ENCODE peak calls at places on chromosomes 12 and 14, in five cellular contexts. One of them, this sample, is unnamed.

GRCh38 chr12:55850893-55851292 is 8.2 kb upstream of the MMP19 start:
- DNase-seq in MM.1S: no peak
- DNase-seq in PC-3: no peak
- DNase-seq in PC-9: no peak
- DNase-seq in HCT116: no peak
- DNase-seq in this sample: no peak

GRCh38 chr14:65993996-65994395 is 492.2 kb upstream of the CCDC196 start:
- DNase-seq in PC-9: no peak
- DNase-seq in HCT116: no peak
- DNase-seq in MM.1S: no peak
- DNase-seq in PC-3: no peak
- DNase-seq in this sample: no peak

GRCh38 chr12:19431407-19432308 is 7.6 kb upstream of the AEBP2 start:
- DNase-seq in HCT116: no peak
- DNase-seq in PC-3: peak; percentile 21
- DNase-seq in PC-9: peak; percentile 68
- DNase-seq in MM.1S: no peak
- DNase-seq in this sample: peak; percentile 56

GRCh38 chr14:96717116-96717515 is 80.1 kb upstream of the VRK1 start:
- DNase-seq in PC-3: no peak
- DNase-seq in HCT116: no peak
- DNase-seq in PC-9: no peak
- DNase-seq in MM.1S: no peak
- DNase-seq in this sample: no peak

GRCh38 chr14:106875503-106875902 is 1349.1 kb downstream of the TMEM121 start:
- DNase-seq in PC-9: no peak
- DNase-seq in PC-3: no peak
- DNase-seq in HCT116: no peak
- DNase-seq in MM.1S: peak; percentile 21
- DNase-seq in this sample: peak; percentile 47

GRCh38 chr12:73210574-73211204 is 938.5 kb downstream of the TRHDE start:
- DNase-seq in HCT116: no peak
- DNase-seq in PC-3: no peak
- DNase-seq in PC-9: no peak
- DNase-seq in MM.1S: no peak
- DNase-seq in this sample: no peak

GRCh38 chr14:95478818-95479217 is 37.6 kb downstream of the SYNE3 start:
- DNase-seq in PC-9: no peak
- DNase-seq in PC-3: no peak
- DNase-seq in MM.1S: no peak
- DNase-seq in HCT116: no peak
- DNase-seq in this sample: no peak

GRCh38 chr12:40727774-40728483 is 35.7 kb downstream of the CNTN1 start:
- DNase-seq in PC-3: no peak
- DNase-seq in PC-9: peak; percentile 1
- DNase-seq in MM.1S: no peak
- DNase-seq in HCT116: no peak
- DNase-seq in this sample: no peak

GRCh38 chr12:101653503-101653902 is 43.9 kb upstream of the CHPT1 start:
- DNase-seq in HCT116: no peak
- DNase-seq in PC-9: no peak
- DNase-seq in PC-3: no peak
- DNase-seq in MM.1S: no peak
- DNase-seq in this sample: no peak

GRCh38 chr12:108604208-108604941 is 6.5 kb upstream of the TMEM119 start:
- DNase-seq in HCT116: no peak
- DNase-seq in MM.1S: no peak
- DNase-seq in PC-3: no peak
- DNase-seq in PC-9: no peak
- DNase-seq in this sample: no peak

GRCh38 chr14:90628825-90629224 is 187.4 kb downstream of the TTC7B start:
- DNase-seq in PC-3: no peak
- DNase-seq in PC-9: no peak
- DNase-seq in HCT116: no peak
- DNase-seq in MM.1S: no peak
- DNase-seq in this sample: no peak

GRCh38 chr14:103070971-103071542 is 13.0 kb upstream of the LBHD2 start:
- DNase-seq in MM.1S: no peak
- DNase-seq in PC-3: no peak
- DNase-seq in PC-9: peak; percentile 60
- DNase-seq in HCT116: no peak
- DNase-seq in this sample: no peak

GRCh38 chr12:101552277-101552676 is 42.5 kb upstream of the MYBPC1 start:
- DNase-seq in MM.1S: no peak
- DNase-seq in HCT116: no peak
- DNase-seq in PC-3: peak; percentile 20
- DNase-seq in PC-9: no peak
- DNase-seq in this sample: peak; percentile 26

GRCh38 chr14:38405851-38406630 is 150.1 kb upstream of the CLEC14A start:
- DNase-seq in PC-9: no peak
- DNase-seq in PC-3: peak; percentile 20
- DNase-seq in HCT116: no peak
- DNase-seq in MM.1S: no peak
- DNase-seq in this sample: peak; percentile 74

GRCh38 chr14:36653412-36653811 is 8.2 kb upstream of the PAX9 start:
- DNase-seq in PC-3: no peak
- DNase-seq in MM.1S: no peak
- DNase-seq in HCT116: no peak
- DNase-seq in PC-9: no peak
- DNase-seq in this sample: no peak

GRCh38 chr12:43113153-43113552 is 438.9 kb downstream of the ADAMTS20 start:
- DNase-seq in PC-3: no peak
- DNase-seq in PC-9: no peak
- DNase-seq in MM.1S: no peak
- DNase-seq in HCT116: no peak
- DNase-seq in this sample: no peak

GRCh38 chr14:54784060-54784459 is 118.6 kb downstream of the GCH1 start:
- DNase-seq in PC-3: no peak
- DNase-seq in PC-9: no peak
- DNase-seq in HCT116: no peak
- DNase-seq in MM.1S: no peak
- DNase-seq in this sample: no peak

GRCh38 chr14:96079066-96079465 is 39.9 kb downstream of the C14orf132 start:
- DNase-seq in PC-3: no peak
- DNase-seq in MM.1S: no peak
- DNase-seq in PC-9: no peak
- DNase-seq in HCT116: no peak
- DNase-seq in this sample: no peak

GRCh38 chr12:40171501-40171900 is 53.3 kb upstream of the LRRK2 start:
- DNase-seq in HCT116: no peak
- DNase-seq in MM.1S: no peak
- DNase-seq in PC-3: peak; percentile 20
- DNase-seq in PC-9: no peak
- DNase-seq in this sample: no peak

GRCh38 chr12:82627799-82628198 is 58.9 kb upstream of the TMTC2 start:
- DNase-seq in PC-9: no peak
- DNase-seq in MM.1S: peak; percentile 19
- DNase-seq in PC-3: peak; percentile 67
- DNase-seq in HCT116: peak; percentile 26
- DNase-seq in this sample: peak; percentile 45

GRCh38 chr12:113174461-113175384 is 10.6 kb downstream of the DDX54 start:
- DNase-seq in HCT116: no peak
- DNase-seq in MM.1S: peak; percentile 28
- DNase-seq in PC-9: peak; percentile 75
- DNase-seq in PC-3: peak; percentile 89
- DNase-seq in this sample: peak; percentile 71

GRCh38 chr12:85277900-85278597 is 2.0 kb upstream of the ALX1 start:
- DNase-seq in PC-9: no peak
- DNase-seq in HCT116: no peak
- DNase-seq in MM.1S: no peak
- DNase-seq in PC-3: no peak
- DNase-seq in this sample: no peak

GRCh38 chr12:15712823-15713663 is 76.1 kb downstream of the EPS8 start:
- DNase-seq in MM.1S: no peak
- DNase-seq in PC-9: no peak
- DNase-seq in PC-3: no peak
- DNase-seq in HCT116: no peak
- DNase-seq in this sample: no peak

GRCh38 chr14:45246633-45247173 is 6.3 kb downstream of the MIS18BP1 start:
- DNase-seq in PC-9: no peak
- DNase-seq in HCT116: no peak
- DNase-seq in PC-3: no peak
- DNase-seq in MM.1S: no peak
- DNase-seq in this sample: no peak

GRCh38 chr12:43210437-43211197 is 341.4 kb downstream of the ADAMTS20 start:
- DNase-seq in MM.1S: peak; percentile 53
- DNase-seq in PC-3: peak; percentile 31
- DNase-seq in HCT116: no peak
- DNase-seq in PC-9: no peak
- DNase-seq in this sample: no peak

GRCh38 chr12:106025129-106025528 is 113.6 kb downstream of the NUAK1 start:
- DNase-seq in PC-3: peak; percentile 30
- DNase-seq in HCT116: no peak
- DNase-seq in PC-9: no peak
- DNase-seq in MM.1S: no peak
- DNase-seq in this sample: no peak

GRCh38 chr14:85594217-85594616 is 64.3 kb downstream of the FLRT2 start:
- DNase-seq in MM.1S: no peak
- DNase-seq in HCT116: no peak
- DNase-seq in PC-9: no peak
- DNase-seq in PC-3: no peak
- DNase-seq in this sample: no peak

GRCh38 chr12:13947237-13947945 is 34.0 kb downstream of the GRIN2B start:
- DNase-seq in PC-9: no peak
- DNase-seq in HCT116: no peak
- DNase-seq in MM.1S: no peak
- DNase-seq in PC-3: no peak
- DNase-seq in this sample: no peak

GRCh38 chr12:117027251-117028086 is 71.7 kb downstream of the TESC start:
- DNase-seq in PC-3: no peak
- DNase-seq in HCT116: no peak
- DNase-seq in PC-9: no peak
- DNase-seq in MM.1S: no peak
- DNase-seq in this sample: no peak

GRCh38 chr14:93332032-93332852 is 594 bp downstream of the BTBD7 start:
- DNase-seq in PC-3: peak; percentile 46
- DNase-seq in PC-9: peak; percentile 72
- DNase-seq in MM.1S: peak; percentile 46
- DNase-seq in HCT116: no peak
- DNase-seq in this sample: peak; percentile 31

DNA sequence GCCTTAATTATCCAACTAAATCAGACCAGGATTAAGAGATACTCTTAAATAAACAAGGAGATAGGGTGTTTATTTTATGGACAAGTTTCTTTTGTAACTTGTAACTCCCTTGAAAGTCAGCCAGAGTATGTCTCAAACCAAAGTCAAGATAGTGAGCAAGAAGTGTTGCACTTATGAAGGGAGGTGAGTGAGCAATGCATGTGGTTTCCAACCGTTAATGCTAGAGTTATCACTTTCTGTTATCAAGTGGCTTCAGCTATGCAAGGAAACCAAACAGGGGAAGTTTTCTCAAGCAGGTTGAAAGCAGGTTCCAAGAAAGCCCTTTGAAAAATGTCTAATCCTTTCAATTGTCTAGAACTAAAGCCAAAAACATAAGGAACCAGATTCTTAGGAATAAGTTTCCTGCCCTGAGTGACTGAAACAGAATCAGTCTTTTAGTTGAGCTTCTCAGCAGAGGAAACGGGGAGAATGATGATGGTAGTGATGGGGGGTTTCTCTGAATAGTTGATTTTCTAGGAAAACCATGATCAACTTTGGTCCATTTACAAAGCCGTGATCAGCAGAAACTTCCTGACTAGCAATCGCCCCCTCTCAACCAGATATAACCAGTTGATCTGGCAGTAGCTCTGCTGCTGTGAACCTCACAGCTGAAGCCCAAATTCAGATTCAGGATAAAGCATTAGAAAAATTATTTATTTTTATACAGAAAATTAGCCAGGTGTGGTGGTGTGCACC is 128.4 kb downstream of the DAD1 start:
- DNase-seq in PC-3: peak; percentile 17
- DNase-seq in MM.1S: peak; percentile 26
- DNase-seq in HCT116: no peak
- DNase-seq in PC-9: no peak
- DNase-seq in this sample: no peak
- H3K4me3 ChIP-seq in PC-3: no peak overlapping the region
- H3K4me3 ChIP-seq in MM.1S: no peak overlapping the region
- H3K4me3 ChIP-seq in HCT116: no peak overlapping the region
- H3K4me3 ChIP-seq in PC-9: no peak overlapping the region
- H3K4me3 ChIP-seq in this sample: no peak overlapping the region

GRCh38 chr12:48890657-48891418 is 25.2 kb upstream of the RND1 start:
- DNase-seq in MM.1S: peak; percentile 68
- DNase-seq in PC-3: peak; percentile 82
- DNase-seq in HCT116: peak; percentile 27
- DNase-seq in PC-9: peak; percentile 78
- DNase-seq in this sample: peak; percentile 80
- H3K9me3 ChIP-seq in MM.1S: no peaks in the 10 kb centered on the region
- H3K9me3 ChIP-seq in PC-3: no peaks in the 10 kb centered on the region
- H3K9me3 ChIP-seq in HCT116: no peaks in the 10 kb centered on the region
- H3K9me3 ChIP-seq in PC-9: no peaks in the 10 kb centered on the region
- H3K9me3 ChIP-seq in this sample: no peaks in the 10 kb centered on the region

GRCh38 chr14:50871223-50871622 is 630 bp upstream of the ABHD12B start:
- DNase-seq in PC-9: no peak
- DNase-seq in PC-3: no peak
- DNase-seq in HCT116: no peak
- DNase-seq in MM.1S: no peak
- DNase-seq in this sample: peak; percentile 12

GRCh38 chr14:50875359-50876090 is 3.7 kb downstream of the ABHD12B start:
- DNase-seq in HCT116: no peak
- DNase-seq in PC-3: no peak
- DNase-seq in PC-9: no peak
- DNase-seq in MM.1S: peak; percentile 90
- DNase-seq in this sample: no peak

GRCh38 chr14:50874842-50875241 is 3.0 kb downstream of the ABHD12B start:
- DNase-seq in PC-3: peak; percentile 57
- DNase-seq in PC-9: no peak
- DNase-seq in MM.1S: no peak
- DNase-seq in HCT116: no peak
- DNase-seq in this sample: no peak

GRCh38 chr14:50871914-50872732 is at the start of gene ABHD12B:
- DNase-seq in HCT116: no peak
- DNase-seq in PC-3: no peak
- DNase-seq in MM.1S: no peak
- DNase-seq in PC-9: no peak
- DNase-seq in this sample: no peak
- TF ChIP-seq EZH2 in HCT116: no peak
- TF ChIP-seq EZH2 in PC-3: no peak
- TF ChIP-seq EZH2 in MM.1S: no peak
- TF ChIP-seq EZH2 in PC-9: no peak
- TF ChIP-seq EZH2 in this sample: peak; percentile 51

GRCh38 chr12:57323402-57323801 is 72.4 kb upstream of the STAC3 start:
- DNase-seq in HCT116: no peak
- DNase-seq in MM.1S: no peak
- DNase-seq in PC-3: no peak
- DNase-seq in PC-9: no peak
- DNase-seq in this sample: no peak
- H3K4me3 ChIP-seq in HCT116: no peak overlapping the region
- H3K4me3 ChIP-seq in MM.1S: no peak overlapping the region
- H3K4me3 ChIP-seq in PC-3: no peak overlapping the region
- H3K4me3 ChIP-seq in PC-9: no peak overlapping the region
- H3K4me3 ChIP-seq in this sample: no peak overlapping the region

This sample was measured in A673.